ENCODE peak calls at places on chromosome 3, in six cellular contexts. E is AG10803; D is stimulated activated CD8-positive, alpha-beta memory T cell treated with anti-CD3 and anti-CD28 coated beads, Interleukin-7, amount 100 ng/mL, for 1 hour; N is non-pigmented ciliary epithelial cell; Y is kidney; U is MV-4-11. W is an unnamed sample.

GRCh38 chr3:55882006-55882405 is 394.9 kb upstream of the WNT5A start:
- DNase-seq in E (no peak), U (no peak), N (no peak), Y (no peak), D (no peak), W (no peak)

GRCh38 chr3:134008630-134009156 is 21.0 kb downstream of the SLCO2A1 start:
- DNase-seq in U (no peak), E (peak), N (peak), Y (no peak), D (no peak), W (no peak)

GRCh38 chr3:84906065-84906464 is 52.7 kb upstream of the CADM2 start:
- DNase-seq in D (no peak), Y (no peak), E (no peak), U (no peak), N (no peak), W (no peak)

GRCh38 chr3:141941093-141941492 is 64.7 kb downstream of the ATP1B3 start:
- DNase-seq in Y (no peak), D (no peak), E (no peak), N (no peak), U (no peak), W (no peak)

GRCh38 chr3:136543385-136543784 is 208.8 kb downstream of the STAG1 start:
- DNase-seq in D (no peak), U (peak), N (no peak), E (peak), Y (no peak), W (no peak)

GRCh38 chr3:46725663-46726314 is 8.1 kb upstream of the PRSS50 start:
- DNase-seq in N (no peak), U (no peak), Y (no peak), D (no peak), E (peak), W (no peak)

GRCh38 chr3:107928084-107928445 is 162.8 kb downstream of the CD47 start:
- DNase-seq in E (peak), Y (no peak), N (no peak), U (peak), D (no peak), W (no peak)

GRCh38 chr3:103609472-103609871 is 1174.7 kb downstream of the ZPLD1 start:
- DNase-seq in D (no peak), N (no peak), E (peak), U (no peak), Y (no peak), W (no peak)

GRCh38 chr3:42772670-42773408 is at the start of gene CCDC13:
- DNase-seq in U (peak), Y (peak), E (peak), D (peak), N (peak), W (no peak)

GRCh38 chr3:194323785-194324735 is 27.1 kb downstream of the CPN2 start:
- DNase-seq in E (peak), U (no peak), Y (no peak), N (no peak), D (no peak), W (no peak)

GRCh38 chr3:64290161-64290560 is 64.9 kb upstream of the PRICKLE2 start:
- DNase-seq in U (no peak), Y (no peak), E (no peak), D (no peak), N (no peak), W (no peak)

GRCh38 chr3:10717756-10718155 is 98.3 kb upstream of the SLC6A11 start:
- DNase-seq in E (no peak), N (no peak), Y (no peak), U (no peak), D (no peak), W (no peak)

W was measured in chondrocyte.